ENCODE peak calls at places on chromosomes 6 and 20, in seven cellular contexts. J is naive thymus-derived CD8-positive, alpha-beta T cell; E is left cardiac atrium; Y is H1; K is CD8-positive, alpha-beta T cell; A is NCI-H1105; M is GM04503. G is an unnamed sample.

GRCh38 chr20:48609491-48609978 is 218.3 kb downstream of the PREX1 start:
- DNase-seq in K (no peak), J (no peak), Y (no peak), A (no peak), E (no peak), M (no peak), G (no peak)

GRCh38 chr6:145214570-145214969 is 520.8 kb downstream of the EPM2A start:
- DNase-seq in Y (no peak), E (no peak), M (no peak), K (no peak), J (no peak), A (peak; percentile 30), G (peak; percentile 5)

GRCh38 chr6:168506460-168506859 is 65.5 kb downstream of the SMOC2 start:
- DNase-seq in A (peak; percentile 36), Y (no peak), J (no peak), K (no peak), M (no peak), E (no peak), G (no peak)

GRCh38 chr20:47146703-47147102 is 209.8 kb downstream of the ZMYND8 start:
- DNase-seq in M (peak; percentile 49), Y (no peak), K (no peak), J (no peak), E (no peak), A (no peak), G (no peak)

GRCh38 chr20:44716309-44717106 is 1.3 kb downstream of the CCN5 start:
- DNase-seq in K (no peak), M (no peak), Y (no peak), E (no peak), A (no peak), J (no peak), G (no peak)

GRCh38 chr20:1002682-1003561 is 811 bp upstream of the RSPO4 start:
- DNase-seq in A (no peak), Y (no peak), K (no peak), E (no peak), M (no peak), J (no peak), G (no peak)

GRCh38 chr6:57306273-57306672 is 11.2 kb upstream of the PRIM2 start:
- DNase-seq in A (no peak), J (no peak), K (no peak), Y (no peak), E (no peak), M (no peak), G (no peak)

GRCh38 chr6:46735720-46736031 is 501 bp upstream of the PLA2G7 start:
- DNase-seq in M (no peak), E (no peak), J (no peak), Y (no peak), K (no peak), A (no peak), G (peak; percentile 9)

GRCh38 chr6:168158280-168158979 is 79.4 kb upstream of the FRMD1 start:
- DNase-seq in J (no peak), E (no peak), K (no peak), M (peak; percentile 28), Y (no peak), A (peak; percentile 63), G (no peak)

GRCh38 chr6:21263531-21264287 is 329.8 kb upstream of the SOX4 start:
- DNase-seq in M (no peak), Y (no peak), E (peak; percentile 27), J (no peak), K (no peak), A (peak; percentile 69), G (no peak)

GRCh38 chr20:44173846-44174245 is 13.1 kb downstream of the JPH2 start:
- DNase-seq in M (no peak), Y (no peak), E (no peak), K (no peak), A (no peak), J (no peak), G (no peak)

GRCh38 chr6:15948930-15949900 is 179.7 kb upstream of the MYLIP start:
- DNase-seq in J (no peak), E (no peak), A (peak; percentile 89), M (no peak), Y (no peak), K (no peak), G (no peak)

GRCh38 chr20:53124803-53125202 is 152.6 kb downstream of the TSHZ2 start:
- DNase-seq in K (no peak), A (no peak), J (no peak), M (no peak), E (no peak), Y (no peak), G (no peak)

GRCh38 chr6:85390775-85391174 is 59.1 kb upstream of the NT5E start:
- DNase-seq in E (no peak), J (no peak), A (no peak), K (no peak), M (no peak), Y (no peak), G (no peak)

GRCh38 chr6:144460224-144461095 is 175.3 kb downstream of the UTRN start:
- DNase-seq in Y (no peak), K (no peak), E (no peak), J (no peak), A (no peak), M (no peak), G (no peak)

GRCh38 chr6:90003069-90003800 is 109.0 kb downstream of the GJA10 start:
- DNase-seq in M (no peak), K (no peak), Y (no peak), J (no peak), A (no peak), E (no peak), G (no peak)

GRCh38 chr6:115610646-115611045 is 450.0 kb downstream of the FRK start:
- DNase-seq in Y (no peak), E (no peak), K (no peak), J (no peak), M (no peak), A (no peak), G (no peak)

GRCh38 chr6:41731561-41732086 is 3.8 kb downstream of the TFEB start:
- DNase-seq in K (no peak), Y (no peak), J (no peak), E (no peak), A (no peak), M (no peak), G (no peak)

GRCh38 chr6:169689247-169689646 is 12.6 kb downstream of the WDR27 start:
- DNase-seq in E (no peak), M (peak; percentile 88), J (no peak), K (no peak), A (no peak), Y (no peak), G (no peak)

GRCh38 chr6:18465410-18466154 is 78.4 kb downstream of the RNF144B start:
- DNase-seq in J (no peak), K (no peak), E (no peak), Y (no peak), M (no peak), A (no peak), G (no peak)

GRCh38 chr20:33419140-33419974 is 18.0 kb upstream of the CDK5RAP1 start:
- DNase-seq in K (no peak), M (no peak), A (no peak), J (no peak), Y (no peak), E (peak; percentile 89), G (no peak)

GRCh38 chr20:18719426-18719825 is 94.2 kb upstream of the SCP2D1 start:
- DNase-seq in K (no peak), M (peak; percentile 62), A (no peak), E (no peak), J (no peak), Y (no peak), G (no peak)

GRCh38 chr6:6497541-6497940 is 91.0 kb upstream of the LY86 start:
- DNase-seq in M (no peak), J (no peak), E (no peak), K (no peak), A (no peak), Y (no peak), G (no peak)

G was measured in Ammon's horn.